ENCODE peak calls at places on chromosomes 12 and 14, in seven cellular contexts. One of them, this sample, is unnamed.

GRCh38 chr12:74514098-74514872 is 23.4 kb upstream of the ATXN7L3B start:
- DNase-seq in CD8-positive, alpha-beta T cell: no peak
- DNase-seq in aorta: no peak
- DNase-seq in psoas muscle: no peak
- DNase-seq in ovary: no peak
- DNase-seq in colonic mucosa: no peak
- DNase-seq in lung: no peak
- DNase-seq in this sample: no peak

GRCh38 chr12:116934908-116935698 is 24.4 kb downstream of the FBXW8 start:
- DNase-seq in ovary: no peak
- DNase-seq in colonic mucosa: no peak
- DNase-seq in aorta: no peak
- DNase-seq in psoas muscle: no peak
- DNase-seq in lung: peak; percentile 57
- DNase-seq in CD8-positive, alpha-beta T cell: no peak
- DNase-seq in this sample: no peak

GRCh38 chr14:103378042-103378854 is 7.0 kb upstream of the MARK3 start:
- DNase-seq in ovary: no peak
- DNase-seq in colonic mucosa: no peak
- DNase-seq in CD8-positive, alpha-beta T cell: no peak
- DNase-seq in aorta: no peak
- DNase-seq in lung: no peak
- DNase-seq in psoas muscle: no peak
- DNase-seq in this sample: no peak

GRCh38 chr12:119206348-119207075 is 27.8 kb downstream of the HSPB8 start:
- DNase-seq in ovary: no peak
- DNase-seq in psoas muscle: no peak
- DNase-seq in colonic mucosa: no peak
- DNase-seq in aorta: no peak
- DNase-seq in CD8-positive, alpha-beta T cell: no peak
- DNase-seq in lung: no peak
- DNase-seq in this sample: no peak

GRCh38 chr14:36717363-36717762 is 55.7 kb downstream of the PAX9 start:
- DNase-seq in lung: no peak
- DNase-seq in psoas muscle: no peak
- DNase-seq in colonic mucosa: no peak
- DNase-seq in ovary: no peak
- DNase-seq in aorta: no peak
- DNase-seq in CD8-positive, alpha-beta T cell: no peak
- DNase-seq in this sample: no peak

GRCh38 chr14:28515571-28515970 is 251.0 kb upstream of the FOXG1 start:
- DNase-seq in lung: no peak
- DNase-seq in ovary: no peak
- DNase-seq in aorta: no peak
- DNase-seq in colonic mucosa: no peak
- DNase-seq in psoas muscle: no peak
- DNase-seq in CD8-positive, alpha-beta T cell: no peak
- DNase-seq in this sample: no peak

GRCh38 chr14:50321009-50321660 is 9.0 kb downstream of the DMAC2L start:
- DNase-seq in ovary: peak; percentile 78
- DNase-seq in aorta: no peak
- DNase-seq in lung: peak; percentile 56
- DNase-seq in colonic mucosa: peak; percentile 77
- DNase-seq in psoas muscle: no peak
- DNase-seq in CD8-positive, alpha-beta T cell: peak; percentile 68
- DNase-seq in this sample: peak; percentile 78

GRCh38 chr14:34461334-34462131 is 507 bp downstream of the SPTSSA start:
- DNase-seq in colonic mucosa: peak; percentile 77
- DNase-seq in CD8-positive, alpha-beta T cell: peak; percentile 22
- DNase-seq in psoas muscle: peak; percentile 70
- DNase-seq in lung: peak; percentile 51
- DNase-seq in aorta: no peak
- DNase-seq in ovary: peak; percentile 61
- DNase-seq in this sample: peak; percentile 41

GRCh38 chr12:126742326-126742725 is 1524.6 kb upstream of the TMEM132C start:
- DNase-seq in lung: no peak
- DNase-seq in CD8-positive, alpha-beta T cell: no peak
- DNase-seq in colonic mucosa: no peak
- DNase-seq in psoas muscle: no peak
- DNase-seq in aorta: no peak
- DNase-seq in ovary: no peak
- DNase-seq in this sample: no peak

GRCh38 chr12:52759695-52760094 is 17.4 kb downstream of the KRT76 start:
- DNase-seq in lung: no peak
- DNase-seq in colonic mucosa: no peak
- DNase-seq in ovary: no peak
- DNase-seq in CD8-positive, alpha-beta T cell: no peak
- DNase-seq in aorta: no peak
- DNase-seq in psoas muscle: no peak
- DNase-seq in this sample: no peak

GRCh38 chr12:68334136-68334535 is 2.0 kb upstream of the MDM1 start:
- DNase-seq in colonic mucosa: peak; percentile 32
- DNase-seq in ovary: no peak
- DNase-seq in psoas muscle: no peak
- DNase-seq in CD8-positive, alpha-beta T cell: no peak
- DNase-seq in aorta: no peak
- DNase-seq in lung: no peak
- DNase-seq in this sample: no peak

GRCh38 chr12:71011261-71011660 is 90.7 kb upstream of the PTPRR start:
- DNase-seq in ovary: no peak
- DNase-seq in CD8-positive, alpha-beta T cell: no peak
- DNase-seq in aorta: no peak
- DNase-seq in psoas muscle: no peak
- DNase-seq in lung: no peak
- DNase-seq in colonic mucosa: no peak
- DNase-seq in this sample: no peak

GRCh38 chr12:57475271-57476161 is 4.2 kb downstream of the ARHGAP9 start:
- DNase-seq in colonic mucosa: no peak
- DNase-seq in psoas muscle: no peak
- DNase-seq in aorta: no peak
- DNase-seq in ovary: no peak
- DNase-seq in lung: no peak
- DNase-seq in CD8-positive, alpha-beta T cell: no peak
- DNase-seq in this sample: no peak

GRCh38 chr14:75417674-75418073 is 10.1 kb upstream of the JDP2 start:
- DNase-seq in CD8-positive, alpha-beta T cell: no peak
- DNase-seq in colonic mucosa: no peak
- DNase-seq in lung: no peak
- DNase-seq in ovary: no peak
- DNase-seq in aorta: no peak
- DNase-seq in psoas muscle: no peak
- DNase-seq in this sample: no peak

GRCh38 chr14:64364907-64365306 is 23.2 kb upstream of the MTHFD1 start:
- DNase-seq in psoas muscle: no peak
- DNase-seq in CD8-positive, alpha-beta T cell: no peak
- DNase-seq in aorta: no peak
- DNase-seq in lung: no peak
- DNase-seq in colonic mucosa: no peak
- DNase-seq in ovary: no peak
- DNase-seq in this sample: no peak

GRCh38 chr12:28781671-28782652 is 367.1 kb upstream of the FAR2 start:
- DNase-seq in aorta: no peak
- DNase-seq in lung: no peak
- DNase-seq in ovary: no peak
- DNase-seq in CD8-positive, alpha-beta T cell: no peak
- DNase-seq in colonic mucosa: no peak
- DNase-seq in psoas muscle: no peak
- DNase-seq in this sample: no peak

GRCh38 chr14:105862581-105863239 is 336.3 kb downstream of the TMEM121 start:
- DNase-seq in colonic mucosa: no peak
- DNase-seq in lung: no peak
- DNase-seq in psoas muscle: no peak
- DNase-seq in CD8-positive, alpha-beta T cell: no peak
- DNase-seq in ovary: peak; percentile 1
- DNase-seq in aorta: peak; percentile 63
- DNase-seq in this sample: peak; percentile 4

GRCh38 chr14:76930549-76930948 is 98.0 kb downstream of the IRF2BPL start:
- DNase-seq in colonic mucosa: no peak
- DNase-seq in ovary: no peak
- DNase-seq in psoas muscle: no peak
- DNase-seq in aorta: no peak
- DNase-seq in lung: no peak
- DNase-seq in CD8-positive, alpha-beta T cell: no peak
- DNase-seq in this sample: no peak

GRCh38 chr12:96108321-96108720 is 72.9 kb upstream of the LTA4H start:
- DNase-seq in ovary: peak; percentile 18
- DNase-seq in psoas muscle: no peak
- DNase-seq in CD8-positive, alpha-beta T cell: peak; percentile 24
- DNase-seq in colonic mucosa: peak; percentile 75
- DNase-seq in aorta: no peak
- DNase-seq in lung: peak; percentile 46
- DNase-seq in this sample: no peak

GRCh38 chr14:105260826-105261438 is 12.6 kb downstream of the BTBD6 start:
- DNase-seq in lung: no peak
- DNase-seq in psoas muscle: no peak
- DNase-seq in CD8-positive, alpha-beta T cell: no peak
- DNase-seq in aorta: no peak
- DNase-seq in colonic mucosa: no peak
- DNase-seq in ovary: no peak
- DNase-seq in this sample: no peak

GRCh38 chr12:131452444-131452860 is 258.4 kb upstream of the SFSWAP start:
- DNase-seq in ovary: no peak
- DNase-seq in aorta: no peak
- DNase-seq in colonic mucosa: peak; percentile 29
- DNase-seq in lung: no peak
- DNase-seq in psoas muscle: no peak
- DNase-seq in CD8-positive, alpha-beta T cell: no peak
- DNase-seq in this sample: no peak

DNA sequence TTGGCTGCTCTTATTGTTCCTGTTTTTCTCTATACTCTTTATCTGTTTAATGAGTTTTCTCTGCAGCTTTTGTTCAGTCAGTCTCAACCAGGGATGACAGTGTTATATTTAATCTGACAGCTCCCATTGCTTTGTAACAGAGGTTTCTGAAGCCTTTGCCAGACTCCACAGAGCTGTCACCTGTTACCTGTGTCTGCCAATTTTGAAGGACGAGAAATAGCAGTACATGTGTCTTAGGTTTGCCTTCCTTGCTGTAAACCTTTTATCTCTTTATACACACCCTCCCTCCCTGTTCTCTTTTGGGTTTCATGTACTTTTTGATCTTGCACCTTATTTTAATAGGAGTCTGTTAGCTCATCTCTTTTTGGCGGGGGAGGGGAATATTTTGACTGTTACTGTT is 41.7 kb downstream of the FRS2 start:
- DNase-seq in aorta: no peak
- DNase-seq in psoas muscle: no peak
- DNase-seq in CD8-positive, alpha-beta T cell: no peak
- DNase-seq in colonic mucosa: no peak
- DNase-seq in ovary: no peak
- DNase-seq in lung: no peak
- DNase-seq in this sample: no peak
- H3K4me1 ChIP-seq in aorta: peaks cover 5% of the 10 kb centered on the region
- H3K4me1 ChIP-seq in psoas muscle: peaks cover 52% of the 10 kb centered on the region
- H3K4me1 ChIP-seq in CD8-positive, alpha-beta T cell: peaks cover 15% of the 10 kb centered on the region
- H3K4me1 ChIP-seq in colonic mucosa: no peaks in the 10 kb centered on the region
- H3K4me1 ChIP-seq in ovary: peaks cover 11% of the 10 kb centered on the region
- H3K4me1 ChIP-seq in lung: peaks cover 39% of the 10 kb centered on the region
- H3K4me1 ChIP-seq in this sample: no peaks in the 10 kb centered on the region

GRCh38 chr14:30907659-30908057 is 33.3 kb downstream of the COCH start:
- DNase-seq in CD8-positive, alpha-beta T cell: no peak
- DNase-seq in psoas muscle: no peak
- DNase-seq in ovary: no peak
- DNase-seq in aorta: no peak
- DNase-seq in lung: no peak
- DNase-seq in colonic mucosa: no peak
- DNase-seq in this sample: no peak

GRCh38 chr14:30903285-30904124 is 29.1 kb downstream of the COCH start:
- DNase-seq in aorta: no peak
- DNase-seq in ovary: no peak
- DNase-seq in colonic mucosa: no peak
- DNase-seq in lung: no peak
- DNase-seq in psoas muscle: no peak
- DNase-seq in CD8-positive, alpha-beta T cell: no peak
- DNase-seq in this sample: no peak

GRCh38 chr14:30908826-30909225 is 34.5 kb downstream of the COCH start:
- DNase-seq in lung: no peak
- DNase-seq in aorta: no peak
- DNase-seq in colonic mucosa: no peak
- DNase-seq in CD8-positive, alpha-beta T cell: no peak
- DNase-seq in psoas muscle: no peak
- DNase-seq in ovary: no peak
- DNase-seq in this sample: no peak

DNA sequence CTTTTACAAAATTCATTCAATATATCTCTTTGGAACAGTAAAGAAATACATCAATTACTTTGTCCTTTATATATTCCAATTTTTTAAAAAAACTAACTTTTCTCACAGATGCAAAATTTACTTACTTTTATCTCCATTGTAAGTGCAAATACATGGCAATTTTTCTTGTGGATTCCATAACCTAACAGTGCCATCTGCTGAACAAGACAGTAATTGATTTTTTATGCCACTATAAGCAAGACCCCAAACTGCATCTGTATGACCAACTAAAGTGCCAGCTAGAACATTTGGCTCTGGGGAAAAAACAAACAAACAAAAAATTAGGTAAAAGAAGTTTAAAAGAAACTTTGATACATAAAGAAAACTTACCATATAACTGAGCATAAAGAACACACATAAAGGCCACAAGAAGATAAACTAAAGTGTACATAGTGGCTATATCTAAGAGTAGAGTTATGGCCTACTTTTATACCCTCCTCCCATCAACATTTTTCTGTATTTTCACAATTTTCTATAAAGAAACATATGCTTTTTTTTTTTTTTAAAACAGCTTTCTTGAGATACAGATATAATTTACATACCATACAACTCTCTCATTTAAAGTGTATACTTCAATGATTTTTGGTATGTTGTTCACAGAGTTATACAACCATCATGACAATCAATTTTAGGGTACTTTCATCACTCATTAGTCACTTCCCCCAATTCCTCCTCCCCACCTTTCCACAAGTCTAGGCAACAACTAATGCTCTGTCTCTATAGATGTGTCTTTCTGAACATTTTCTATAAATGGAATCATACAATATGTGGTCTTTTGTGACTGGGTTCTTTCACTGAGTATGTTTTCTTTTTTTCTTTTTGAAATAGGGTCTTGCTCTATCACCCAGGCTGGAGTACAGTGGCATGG is 32.6 kb downstream of the COCH start:
- DNase-seq in psoas muscle: no peak
- DNase-seq in ovary: no peak
- DNase-seq in colonic mucosa: no peak
- DNase-seq in lung: no peak
- DNase-seq in aorta: no peak
- DNase-seq in CD8-positive, alpha-beta T cell: no peak
- DNase-seq in this sample: no peak
- H3K36me3 ChIP-seq in psoas muscle: no peaks in the 10 kb centered on the region
- H3K36me3 ChIP-seq in ovary: no peaks in the 10 kb centered on the region
- H3K36me3 ChIP-seq in colonic mucosa: no peaks in the 10 kb centered on the region
- H3K36me3 ChIP-seq in lung: peaks cover 10% of the 10 kb centered on the region
- H3K36me3 ChIP-seq in aorta: peaks cover 2% of the 10 kb centered on the region
- H3K36me3 ChIP-seq in CD8-positive, alpha-beta T cell: peaks cover 3% of the 10 kb centered on the region
- H3K36me3 ChIP-seq in this sample: no peaks in the 10 kb centered on the region

GRCh38 chr14:21020977-21021545 is 3.8 kb downstream of the NDRG2 start:
- DNase-seq in lung: no peak
- DNase-seq in CD8-positive, alpha-beta T cell: no peak
- DNase-seq in ovary: no peak
- DNase-seq in psoas muscle: no peak
- DNase-seq in aorta: no peak
- DNase-seq in colonic mucosa: no peak
- DNase-seq in this sample: no peak
- H3K4me1 ChIP-seq in lung: peaks cover 3% of the 10 kb centered on the region
- H3K4me1 ChIP-seq in CD8-positive, alpha-beta T cell: peaks cover 13% of the 10 kb centered on the region
- H3K4me1 ChIP-seq in ovary: peaks cover 2% of the 10 kb centered on the region
- H3K4me1 ChIP-seq in psoas muscle: peaks cover 75% of the 10 kb centered on the region
- H3K4me1 ChIP-seq in aorta: no peaks in the 10 kb centered on the region
- H3K4me1 ChIP-seq in colonic mucosa: no peaks in the 10 kb centered on the region
- H3K4me1 ChIP-seq in this sample: no peaks in the 10 kb centered on the region

GRCh38 chr14:51870620-51871019 is 10.2 kb downstream of the GNG2 start:
- DNase-seq in colonic mucosa: no peak
- DNase-seq in CD8-positive, alpha-beta T cell: no peak
- DNase-seq in psoas muscle: no peak
- DNase-seq in aorta: no peak
- DNase-seq in ovary: no peak
- DNase-seq in lung: no peak
- DNase-seq in this sample: no peak
- H3K36me3 ChIP-seq in colonic mucosa: no peaks in the 10 kb centered on the region
- H3K36me3 ChIP-seq in CD8-positive, alpha-beta T cell: no peaks in the 10 kb centered on the region
- H3K36me3 ChIP-seq in psoas muscle: no peaks in the 10 kb centered on the region
- H3K36me3 ChIP-seq in aorta: no peaks in the 10 kb centered on the region
- H3K36me3 ChIP-seq in ovary: no peaks in the 10 kb centered on the region
- H3K36me3 ChIP-seq in lung: no peaks in the 10 kb centered on the region
- H3K36me3 ChIP-seq in this sample: no peaks in the 10 kb centered on the region